ENCODE peak calls at places on chromosomes 4 and X, in four cellular contexts. One of them, this sample, is unnamed.

GRCh38 chrX:134688839-134689238 is 30.6 kb upstream of the PLAC1 start:
- DNase-seq in astrocyte of the spinal cord: peak; percentile 51
- DNase-seq in left lung: no peak
- DNase-seq in fibroblast of villous mesenchyme: no peak
- DNase-seq in this sample: no peak

GRCh38 chr4:168790898-168791297 is 219.2 kb downstream of the CBR4 start:
- DNase-seq in left lung: no peak
- DNase-seq in fibroblast of villous mesenchyme: no peak
- DNase-seq in astrocyte of the spinal cord: no peak
- DNase-seq in this sample: no peak

GRCh38 chr4:4575284-4576211 is 33.7 kb upstream of the STX18 start:
- DNase-seq in fibroblast of villous mesenchyme: peak; percentile 46
- DNase-seq in astrocyte of the spinal cord: peak; percentile 61
- DNase-seq in left lung: peak; percentile 91
- DNase-seq in this sample: no peak

GRCh38 chr4:184529283-184529682 is 54.9 kb upstream of the IRF2 start:
- DNase-seq in fibroblast of villous mesenchyme: no peak
- DNase-seq in left lung: no peak
- DNase-seq in astrocyte of the spinal cord: peak; percentile 48
- DNase-seq in this sample: no peak

GRCh38 chrX:149036086-149036485 is 469.0 kb downstream of the IDS start:
- DNase-seq in fibroblast of villous mesenchyme: no peak
- DNase-seq in astrocyte of the spinal cord: no peak
- DNase-seq in left lung: no peak
- DNase-seq in this sample: no peak

GRCh38 chrX:17919896-17920446 is 58.9 kb upstream of the RAI2 start:
- DNase-seq in fibroblast of villous mesenchyme: no peak
- DNase-seq in astrocyte of the spinal cord: no peak
- DNase-seq in left lung: no peak
- DNase-seq in this sample: no peak

GRCh38 chrX:141341341-141341740 is 99.0 kb upstream of the SPANXC start:
- DNase-seq in left lung: no peak
- DNase-seq in astrocyte of the spinal cord: peak; percentile 73
- DNase-seq in fibroblast of villous mesenchyme: peak; percentile 52
- DNase-seq in this sample: no peak

GRCh38 chr4:43274376-43274775 is 381.9 kb downstream of the GRXCR1 start:
- DNase-seq in fibroblast of villous mesenchyme: no peak
- DNase-seq in astrocyte of the spinal cord: no peak
- DNase-seq in left lung: no peak
- DNase-seq in this sample: peak; percentile 5

GRCh38 chr4:168437192-168437938 is 42.9 kb downstream of the DDX60L start:
- DNase-seq in left lung: no peak
- DNase-seq in astrocyte of the spinal cord: no peak
- DNase-seq in fibroblast of villous mesenchyme: no peak
- DNase-seq in this sample: no peak

GRCh38 chr4:105966046-105966445 is 70.8 kb downstream of the NPNT start:
- DNase-seq in astrocyte of the spinal cord: peak; percentile 51
- DNase-seq in left lung: no peak
- DNase-seq in fibroblast of villous mesenchyme: peak; percentile 80
- DNase-seq in this sample: peak; percentile 49

GRCh38 chrX:153381684-153382532 is 19.2 kb downstream of the PNMA6E start:
- DNase-seq in fibroblast of villous mesenchyme: peak; percentile 74
- DNase-seq in left lung: no peak
- DNase-seq in astrocyte of the spinal cord: peak; percentile 89
- DNase-seq in this sample: peak; percentile 72

GRCh38 chrX:45135616-45136015 is 65.1 kb downstream of the DIPK2B start:
- DNase-seq in left lung: no peak
- DNase-seq in fibroblast of villous mesenchyme: no peak
- DNase-seq in astrocyte of the spinal cord: no peak
- DNase-seq in this sample: no peak

GRCh38 chr4:74376888-74377483 is 12.0 kb downstream of the EREG start:
- DNase-seq in left lung: no peak
- DNase-seq in astrocyte of the spinal cord: peak; percentile 76
- DNase-seq in fibroblast of villous mesenchyme: peak; percentile 82
- DNase-seq in this sample: no peak

GRCh38 chr4:45693746-45694145 is 430.1 kb downstream of the GABRG1 start:
- DNase-seq in left lung: no peak
- DNase-seq in astrocyte of the spinal cord: no peak
- DNase-seq in fibroblast of villous mesenchyme: no peak
- DNase-seq in this sample: no peak

GRCh38 chrX:8784162-8784561 is 17.0 kb downstream of the FAM9A start:
- DNase-seq in fibroblast of villous mesenchyme: no peak
- DNase-seq in left lung: no peak
- DNase-seq in astrocyte of the spinal cord: no peak
- DNase-seq in this sample: no peak

GRCh38 chr4:129323630-129324029 is 227.7 kb downstream of the C4orf33 start:
- DNase-seq in astrocyte of the spinal cord: no peak
- DNase-seq in left lung: no peak
- DNase-seq in fibroblast of villous mesenchyme: no peak
- DNase-seq in this sample: no peak

GRCh38 chr4:2799444-2799911 is 6.6 kb downstream of the SH3BP2 start:
- DNase-seq in left lung: peak; percentile 87
- DNase-seq in fibroblast of villous mesenchyme: no peak
- DNase-seq in astrocyte of the spinal cord: no peak
- DNase-seq in this sample: peak; percentile 4

GRCh38 chr4:182126096-182126495 is 117.1 kb upstream of the TENM3 start:
- DNase-seq in astrocyte of the spinal cord: peak; percentile 36
- DNase-seq in fibroblast of villous mesenchyme: no peak
- DNase-seq in left lung: no peak
- DNase-seq in this sample: no peak

GRCh38 chr4:87592124-87592523 is 16.2 kb upstream of the DSPP start:
- DNase-seq in astrocyte of the spinal cord: no peak
- DNase-seq in left lung: no peak
- DNase-seq in fibroblast of villous mesenchyme: no peak
- DNase-seq in this sample: no peak

GRCh38 chr4:87584509-87584908 is 23.8 kb upstream of the DSPP start:
- DNase-seq in astrocyte of the spinal cord: no peak
- DNase-seq in fibroblast of villous mesenchyme: no peak
- DNase-seq in left lung: no peak
- DNase-seq in this sample: no peak

GRCh38 chr4:87589531-87589930 is 18.8 kb upstream of the DSPP start:
- DNase-seq in left lung: no peak
- DNase-seq in fibroblast of villous mesenchyme: peak; percentile 83
- DNase-seq in astrocyte of the spinal cord: peak; percentile 90
- DNase-seq in this sample: no peak
- H3K4me3 ChIP-seq in left lung: no peak overlapping the region
- H3K4me3 ChIP-seq in fibroblast of villous mesenchyme: no peak overlapping the region
- H3K4me3 ChIP-seq in astrocyte of the spinal cord: no peak overlapping the region
- H3K4me3 ChIP-seq in this sample: no peak overlapping the region

DNA sequence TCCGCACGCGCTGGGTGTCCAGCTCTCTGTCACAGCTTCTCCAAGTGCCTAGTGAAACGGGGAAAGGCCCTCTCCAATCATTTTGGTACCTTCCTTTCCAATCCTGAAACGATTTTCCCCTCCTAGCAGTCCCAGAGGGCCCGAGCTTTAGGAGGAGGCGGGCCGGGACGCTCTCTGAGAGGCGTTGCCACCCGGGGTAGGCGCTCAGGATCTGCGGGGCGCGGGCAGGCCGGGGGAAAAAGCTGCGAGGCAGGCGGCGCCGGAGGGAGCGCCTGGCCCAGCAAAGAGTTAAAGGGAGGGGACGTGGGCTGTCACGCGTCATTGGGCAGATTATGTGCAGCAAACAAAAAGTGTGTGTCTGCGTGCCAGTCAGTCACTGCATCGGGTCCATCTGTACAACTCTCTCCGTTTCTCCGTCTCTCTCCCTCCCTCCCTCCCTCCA is at the start of gene PRDM8:
- DNase-seq in left lung: peak; percentile 80
- DNase-seq in astrocyte of the spinal cord: no peak
- DNase-seq in fibroblast of villous mesenchyme: no peak
- DNase-seq in this sample: no peak
- H3K4me3 ChIP-seq in left lung: no peak within 1 kb of the TSS
- H3K4me3 ChIP-seq in astrocyte of the spinal cord: peak within 1 kb of the TSS; percentile 48
- H3K4me3 ChIP-seq in fibroblast of villous mesenchyme: peak within 1 kb of the TSS; percentile 14
- H3K4me3 ChIP-seq in this sample: no peak within 1 kb of the TSS

GRCh38 chr4:77582151-77582550 is 23.5 kb upstream of the CXCL13 start:
- DNase-seq in astrocyte of the spinal cord: peak; percentile 50
- DNase-seq in fibroblast of villous mesenchyme: no peak
- DNase-seq in left lung: no peak
- DNase-seq in this sample: no peak

GRCh38 chr4:77582716-77583115 is 22.9 kb upstream of the CXCL13 start:
- DNase-seq in fibroblast of villous mesenchyme: no peak
- DNase-seq in left lung: no peak
- DNase-seq in astrocyte of the spinal cord: no peak
- DNase-seq in this sample: no peak

GRCh38 chr4:77591532-77591931 is 14.1 kb upstream of the CXCL13 start:
- DNase-seq in astrocyte of the spinal cord: no peak
- DNase-seq in fibroblast of villous mesenchyme: no peak
- DNase-seq in left lung: no peak
- DNase-seq in this sample: no peak

GRCh38 chr4:77581724-77582123 is 23.9 kb upstream of the CXCL13 start:
- DNase-seq in fibroblast of villous mesenchyme: no peak
- DNase-seq in astrocyte of the spinal cord: no peak
- DNase-seq in left lung: no peak
- DNase-seq in this sample: no peak

GRCh38 chr4:77586953-77587383 is 18.7 kb upstream of the CXCL13 start:
- DNase-seq in left lung: no peak
- DNase-seq in fibroblast of villous mesenchyme: no peak
- DNase-seq in astrocyte of the spinal cord: no peak
- DNase-seq in this sample: no peak
- H3K4me3 ChIP-seq in left lung: no peak overlapping the region
- H3K4me3 ChIP-seq in fibroblast of villous mesenchyme: no peak overlapping the region
- H3K4me3 ChIP-seq in astrocyte of the spinal cord: no peak overlapping the region
- H3K4me3 ChIP-seq in this sample: no peak overlapping the region

DNA sequence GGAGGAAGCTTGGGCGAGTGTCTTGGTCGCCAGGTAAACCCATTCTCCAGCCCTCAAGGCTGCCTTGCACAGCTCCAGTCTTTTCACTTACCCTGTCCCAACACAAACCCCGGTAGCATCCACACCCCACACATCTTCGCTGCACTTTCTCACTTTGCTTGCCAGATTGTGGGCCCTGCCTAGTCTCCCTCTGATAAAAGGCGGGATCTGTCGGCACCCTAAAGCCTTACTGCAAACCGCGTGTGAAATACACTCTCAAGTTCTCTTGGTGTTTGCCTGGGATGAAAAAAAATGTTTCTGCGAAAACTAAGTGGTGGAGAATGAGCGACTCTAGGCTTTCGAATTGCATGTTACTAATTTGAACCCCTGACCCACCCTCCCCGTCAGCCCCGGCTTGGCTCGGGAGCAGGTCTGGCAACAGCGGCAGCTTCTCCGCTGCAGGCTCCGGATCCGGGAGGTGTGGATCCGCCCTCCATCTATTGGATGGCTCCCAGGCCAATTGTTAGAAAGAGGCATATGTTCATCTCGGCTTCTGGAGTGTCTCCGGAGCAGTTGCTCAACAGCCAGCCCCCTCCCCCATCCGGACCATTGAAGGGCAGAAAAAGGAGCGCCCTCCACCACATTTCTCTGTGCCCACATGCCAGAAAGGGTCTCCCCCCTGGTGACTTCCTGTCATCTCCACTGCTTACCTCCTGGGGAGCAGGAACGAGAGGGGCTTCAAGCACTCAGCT is 3.0 kb upstream of the CITED1 start:
- DNase-seq in astrocyte of the spinal cord: peak; percentile 67
- DNase-seq in fibroblast of villous mesenchyme: peak; percentile 66
- DNase-seq in left lung: peak; percentile 72
- DNase-seq in this sample: peak; percentile 82
- H3K4me3 ChIP-seq in astrocyte of the spinal cord: peak overlapping the region; percentile 8
- H3K4me3 ChIP-seq in fibroblast of villous mesenchyme: peak overlapping the region; percentile 43
- H3K4me3 ChIP-seq in left lung: no peak overlapping the region
- H3K4me3 ChIP-seq in this sample: peak overlapping the region; percentile 12

GRCh38 chr4:72527038-72527646 is 41.9 kb downstream of the ADAMTS3 start:
- DNase-seq in left lung: no peak
- DNase-seq in astrocyte of the spinal cord: no peak
- DNase-seq in fibroblast of villous mesenchyme: no peak
- DNase-seq in this sample: no peak
- H3K4me3 ChIP-seq in left lung: no peak overlapping the region
- H3K4me3 ChIP-seq in astrocyte of the spinal cord: no peak overlapping the region
- H3K4me3 ChIP-seq in fibroblast of villous mesenchyme: no peak overlapping the region
- H3K4me3 ChIP-seq in this sample: no peak overlapping the region

DNA sequence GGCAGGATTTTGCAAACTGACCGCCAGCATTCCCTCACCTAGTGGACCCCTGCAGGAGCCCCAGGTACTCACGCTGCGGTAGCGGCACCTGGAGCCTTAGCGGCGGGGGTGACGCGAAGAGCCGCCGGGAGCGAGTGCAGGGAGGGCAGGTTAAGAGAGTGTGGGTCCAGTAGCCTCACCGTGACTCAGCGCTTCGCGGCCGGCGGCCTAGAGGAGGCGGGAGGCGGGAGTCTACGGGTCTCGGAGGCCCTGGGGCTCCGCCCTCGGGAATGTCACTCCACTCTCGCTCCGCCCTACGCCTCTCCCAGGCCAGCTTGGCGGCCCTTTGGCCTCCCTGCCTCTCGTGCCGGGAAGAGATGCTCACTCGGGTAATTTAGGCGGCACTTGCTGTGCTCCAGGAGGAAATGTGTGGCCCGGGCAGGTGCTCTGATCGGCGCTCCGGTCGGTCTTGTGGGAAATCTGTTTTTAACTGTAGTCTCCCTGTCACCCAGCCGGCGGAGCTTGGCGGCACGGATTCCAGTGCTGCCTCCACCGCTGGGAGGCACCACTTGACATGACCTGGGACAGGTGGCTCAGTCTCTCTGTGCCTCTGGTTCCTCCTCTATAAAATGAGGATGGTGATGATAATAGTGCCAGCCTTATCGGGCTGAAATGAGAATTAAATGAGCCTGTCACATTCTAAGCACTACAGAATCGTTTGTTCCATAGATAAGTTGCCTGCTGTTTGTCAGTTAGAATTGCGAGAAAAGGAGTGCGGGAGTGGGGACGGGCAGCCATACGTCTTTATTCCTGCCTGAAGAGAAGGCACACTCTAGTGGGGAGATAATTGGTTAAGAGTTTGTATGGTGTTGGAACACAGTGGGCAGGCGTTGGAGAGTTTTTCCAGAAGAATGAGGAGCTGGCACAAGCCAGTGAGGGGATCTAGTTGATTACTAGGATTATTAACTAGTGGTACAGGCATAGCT is at the start of gene PIR:
- DNase-seq in left lung: peak; percentile 96
- DNase-seq in astrocyte of the spinal cord: peak; percentile 78
- DNase-seq in fibroblast of villous mesenchyme: peak; percentile 83
- DNase-seq in this sample: peak; percentile 91
- H3K4me3 ChIP-seq in left lung: peak within 1 kb of the TSS; percentile 31
- H3K4me3 ChIP-seq in astrocyte of the spinal cord: peak within 1 kb of the TSS; percentile 53
- H3K4me3 ChIP-seq in fibroblast of villous mesenchyme: peak within 1 kb of the TSS; percentile 67
- H3K4me3 ChIP-seq in this sample: peak within 1 kb of the TSS; percentile 52

GRCh38 chr4:173185832-173186545 is 17.4 kb downstream of the GALNT7 start:
- DNase-seq in left lung: no peak
- DNase-seq in astrocyte of the spinal cord: no peak
- DNase-seq in fibroblast of villous mesenchyme: no peak
- DNase-seq in this sample: no peak
- H3K4me3 ChIP-seq in left lung: no peak overlapping the region
- H3K4me3 ChIP-seq in astrocyte of the spinal cord: no peak overlapping the region
- H3K4me3 ChIP-seq in fibroblast of villous mesenchyme: no peak overlapping the region
- H3K4me3 ChIP-seq in this sample: no peak overlapping the region

DNA sequence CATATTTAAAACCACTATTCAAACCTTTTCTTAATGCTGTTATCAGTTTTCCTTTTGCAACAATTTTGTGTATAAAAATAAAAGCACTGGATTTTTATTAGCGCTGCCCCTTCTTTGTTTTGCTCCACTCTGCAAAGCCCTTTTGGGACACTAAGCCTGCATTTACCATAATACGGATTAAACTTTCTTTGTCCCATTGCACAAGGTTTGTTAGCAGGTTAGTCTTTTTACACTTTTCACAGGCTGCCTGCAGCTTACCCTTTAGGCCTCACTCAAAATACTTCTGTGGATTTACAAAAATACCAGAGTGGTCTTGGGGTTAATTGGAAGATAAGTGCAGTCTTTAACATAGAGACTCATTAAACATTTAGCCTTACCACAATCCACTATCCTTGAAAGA is 35.7 kb upstream of the MAB21L2 start:
- DNase-seq in astrocyte of the spinal cord: no peak
- DNase-seq in fibroblast of villous mesenchyme: no peak
- DNase-seq in left lung: no peak
- DNase-seq in this sample: peak; percentile 99
- H3K4me3 ChIP-seq in astrocyte of the spinal cord: no peak overlapping the region
- H3K4me3 ChIP-seq in fibroblast of villous mesenchyme: no peak overlapping the region
- H3K4me3 ChIP-seq in left lung: no peak overlapping the region
- H3K4me3 ChIP-seq in this sample: no peak overlapping the region

GRCh38 chr4:13982008-13982407 is 354.5 kb upstream of the BOD1L1 start:
- DNase-seq in fibroblast of villous mesenchyme: no peak
- DNase-seq in left lung: no peak
- DNase-seq in astrocyte of the spinal cord: no peak
- DNase-seq in this sample: no peak
- H3K4me3 ChIP-seq in fibroblast of villous mesenchyme: no peak overlapping the region
- H3K4me3 ChIP-seq in left lung: no peak overlapping the region
- H3K4me3 ChIP-seq in astrocyte of the spinal cord: no peak overlapping the region
- H3K4me3 ChIP-seq in this sample: no peak overlapping the region